ENCODE peak calls at places on chromosomes 6 and 20, in seven cellular contexts. C is spleen, T is GM12878, A is HCT116, X is prostate gland, K is GM23338, P is endothelial cell of umbilical vein. H is an unnamed sample.

GRCh38 chr6:158205220-158205944 is 37.2 kb downstream of the GTF2H5 start:
- DNase-seq in C (no peak), T (no peak), A (peak; percentile 8), X (no peak), K (peak; percentile 88), P (no peak), H (no peak)

GRCh38 chr20:20010639-20011500 is 6.3 kb upstream of the NAA20 start:
- DNase-seq in C (no peak), T (no peak), A (no peak), X (peak; percentile 20), K (no peak), P (peak; percentile 82), H (no peak)

GRCh38 chr6:149716584-149716983 is 1.3 kb downstream of the LATS1 start:
- DNase-seq in C (no peak), T (no peak), A (no peak), X (no peak), K (no peak), P (peak; percentile 28), H (no peak)

GRCh38 chr6:149965191-149966020 is 1.7 kb downstream of the ULBP1 start:
- DNase-seq in C (peak; percentile 84), T (no peak), A (no peak), X (no peak), K (peak; percentile 60), P (no peak), H (no peak)

GRCh38 chr20:17934141-17934862 is 34.3 kb downstream of the SNX5 start:
- DNase-seq in C (no peak), T (no peak), A (no peak), X (no peak), K (peak; percentile 66), P (no peak), H (no peak)

GRCh38 chr6:97081010-97081573 is 156.6 kb downstream of the KLHL32 start:
- DNase-seq in C (no peak), T (no peak), A (no peak), X (no peak), K (peak; percentile 44), P (no peak), H (no peak)

GRCh38 chr20:14576478-14576877 is 239.1 kb upstream of the FLRT3 start:
- DNase-seq in C (no peak), T (no peak), A (no peak), X (no peak), K (no peak), P (no peak), H (no peak)

GRCh38 chr6:43386492-43386891 is 17.0 kb upstream of the ZNF318 start:
- DNase-seq in C (no peak), T (no peak), A (no peak), X (no peak), K (no peak), P (peak; percentile 35), H (no peak)

GRCh38 chr6:53112404-53112803 is 36.2 kb downstream of the GCM1 start:
- DNase-seq in C (no peak), T (no peak), A (no peak), X (peak; percentile 77), K (no peak), P (no peak), H (no peak)

GRCh38 chr6:30829639-30830250 is 54.6 kb upstream of the DDR1 start:
- DNase-seq in C (no peak), T (no peak), A (no peak), X (no peak), K (peak; percentile 62), P (no peak), H (no peak)

GRCh38 chr6:169247991-169248390 is 5.7 kb downstream of the THBS2 start:
- DNase-seq in C (no peak), T (no peak), A (no peak), X (no peak), K (no peak), P (no peak), H (no peak)

GRCh38 chr6:70763754-70764153 is 96.1 kb downstream of the SMAP1 start:
- DNase-seq in C (no peak), T (no peak), A (no peak), X (no peak), K (no peak), P (no peak), H (no peak)

GRCh38 chr6:30037182-30037788 is 23.8 kb upstream of the POLR1H start:
- DNase-seq in C (no peak), T (no peak), A (no peak), X (no peak), K (peak; percentile 39), P (peak; percentile 13), H (no peak)

GRCh38 chr6:149935246-149935645 is 6.6 kb upstream of the ULBP2 start:
- DNase-seq in C (no peak), T (no peak), A (no peak), X (no peak), K (no peak), P (no peak), H (no peak)

GRCh38 chr6:154070657-154071056 is 31.6 kb downstream of the OPRM1 start:
- DNase-seq in C (no peak), T (no peak), A (no peak), X (no peak), K (no peak), P (no peak), H (no peak)

GRCh38 chr6:54730767-54731665 is 115.6 kb upstream of the FAM83B start:
- DNase-seq in C (no peak), T (no peak), A (no peak), X (no peak), K (no peak), P (no peak), H (no peak)

GRCh38 chr20:49112596-49113274 is 66.6 kb downstream of the CSE1L start:
- DNase-seq in C (no peak), T (no peak), A (no peak), X (no peak), K (no peak), P (no peak), H (no peak)

GRCh38 chr20:9551808-9552550 is 37.6 kb downstream of the LAMP5 start:
- DNase-seq in C (no peak), T (no peak), A (no peak), X (no peak), K (no peak), P (no peak), H (no peak)

GRCh38 chr20:11186301-11187008 is 512.7 kb upstream of the JAG1 start:
- DNase-seq in C (no peak), T (no peak), A (no peak), X (no peak), K (no peak), P (peak; percentile 75), H (no peak)

GRCh38 chr20:4038676-4039075 is 23.3 kb upstream of the RNF24 start:
- DNase-seq in C (no peak), T (no peak), A (no peak), X (no peak), K (no peak), P (no peak), H (no peak)

GRCh38 chr6:158970640-158971291 is 29.2 kb downstream of the RSPH3 start:
- DNase-seq in C (no peak), T (no peak), A (no peak), X (no peak), K (peak; percentile 17), P (no peak), H (no peak)

GRCh38 chr6:153101461-153101860 is 29.6 kb downstream of the RGS17 start:
- DNase-seq in C (no peak), T (no peak), A (no peak), X (no peak), K (no peak), P (no peak), H (no peak)

GRCh38 chr6:13063300-13063918 is 264.9 kb downstream of the TBC1D7 start:
- DNase-seq in C (no peak), T (no peak), A (no peak), X (no peak), K (no peak), P (no peak), H (no peak)

GRCh38 chr6:13066050-13066449 is 262.3 kb downstream of the TBC1D7 start:
- DNase-seq in C (no peak), T (no peak), A (no peak), X (no peak), K (no peak), P (no peak), H (no peak)

GRCh38 chr6:13068558-13069210 is 259.7 kb downstream of the TBC1D7 start:
- DNase-seq in C (no peak), T (no peak), A (no peak), X (no peak), K (no peak), P (peak; percentile 63), H (no peak)

GRCh38 chr6:13065596-13065995 is 262.7 kb downstream of the TBC1D7 start:
- DNase-seq in C (no peak), T (no peak), A (no peak), X (no peak), K (no peak), P (no peak), H (no peak)

GRCh38 chr6:13066820-13067219 is 261.5 kb downstream of the TBC1D7 start:
- DNase-seq in C (no peak), T (no peak), A (no peak), X (no peak), K (no peak), P (no peak), H (no peak)
- TF ChIP-seq POLR2AphosphoS5 in C (no peak), T (no peak), A (no peak), X (no peak), K (no peak), P (no peak), H (no peak)

GRCh38 chr20:43463133-43463863 is 5.6 kb downstream of the SRSF6 start:
- DNase-seq in C (no peak), T (no peak), A (no peak), X (no peak), K (no peak), P (no peak), H (no peak)
- TF ChIP-seq POLR2AphosphoS5 in C (no peak), T (peak; percentile 80), A (no peak), X (no peak), K (no peak), P (no peak), H (no peak)

GRCh38 chr6:148441454-148441911 is 98.8 kb downstream of the SASH1 start:
- DNase-seq in C (no peak), T (no peak), A (peak; percentile 66), X (no peak), K (no peak), P (peak; percentile 92), H (no peak)
- TF ChIP-seq POLR2AphosphoS5 in C (no peak), T (no peak), A (no peak), X (no peak), K (no peak), P (peak; percentile 69), H (no peak)

GRCh38 chr20:52684911-52685310 is 287.2 kb upstream of the TSHZ2 start:
- DNase-seq in C (no peak), T (no peak), A (no peak), X (no peak), K (no peak), P (no peak), H (no peak)
- TF ChIP-seq POLR2AphosphoS5 in C (no peak), T (no peak), A (no peak), X (no peak), K (no peak), P (no peak), H (no peak)

DNA sequence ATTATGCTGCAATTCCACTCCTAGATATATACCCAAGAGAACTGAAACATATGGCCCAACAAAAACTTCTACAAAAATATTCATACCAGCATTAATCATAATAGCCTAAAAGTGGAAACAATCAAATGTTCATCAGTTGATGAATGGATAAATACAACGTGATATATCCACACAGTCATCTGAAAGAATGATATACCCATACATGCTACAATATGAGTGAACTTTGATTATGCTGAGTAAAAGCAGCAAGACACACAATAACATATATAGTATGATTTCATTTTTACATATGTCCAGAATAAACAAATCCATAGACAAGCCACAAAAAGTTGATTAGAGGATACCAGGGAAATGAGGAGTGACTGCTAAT is 30.7 kb downstream of the CDK19 start:
- DNase-seq in C (no peak), T (no peak), A (no peak), X (no peak), K (no peak), P (no peak), H (no peak)
- TF ChIP-seq POLR2AphosphoS5 in C (no peak), T (no peak), A (no peak), X (no peak), K (no peak), P (no peak), H (no peak)